ENCODE peak calls at places on chromosomes 7 and 10, in eight cellular contexts. X is left cardiac atrium, T is stromal cell of bone marrow, S is heart right ventricle, N is left colon, U is EL, P is GM23248, R is GM13976. M is an unnamed sample.

GRCh38 chr10:129766611-129767550 is 197.2 kb downstream of the EBF3 start:
- DNase-seq in T (no peak), R (no peak), S (no peak), N (no peak), P (no peak), U (no peak), X (no peak), M (no peak)

GRCh38 chr10:97724341-97724941 is 10.9 kb downstream of the MARVELD1 start:
- DNase-seq in U (peak; percentile 39), T (peak; percentile 71), R (no peak), S (no peak), X (no peak), N (peak; percentile 62), P (peak; percentile 89), M (no peak)

GRCh38 chr7:121394709-121395140 is 1.4 kb downstream of the FAM3C start:
- DNase-seq in N (no peak), T (no peak), U (no peak), P (no peak), R (peak; percentile 17), S (no peak), X (no peak), M (no peak)

GRCh38 chr10:72283131-72283530 is 9.4 kb downstream of the DDIT4 start:
- DNase-seq in R (no peak), X (no peak), T (no peak), S (no peak), N (no peak), U (no peak), P (no peak), M (no peak)

GRCh38 chr7:21960922-21961321 is 15.2 kb upstream of the CDCA7L start:
- DNase-seq in P (peak; percentile 88), T (peak; percentile 47), S (no peak), U (peak; percentile 84), X (no peak), N (no peak), R (no peak), M (no peak)

GRCh38 chr7:114073711-114074110 is 154.9 kb upstream of the PPP1R3A start:
- DNase-seq in X (no peak), T (no peak), P (no peak), S (no peak), N (no peak), U (no peak), R (no peak), M (no peak)

GRCh38 chr7:139471740-139472353 is 11.6 kb downstream of the KLRG2 start:
- DNase-seq in T (no peak), R (no peak), N (no peak), P (peak; percentile 27), S (no peak), U (peak; percentile 26), X (no peak), M (no peak)

GRCh38 chr7:158120313-158120712 is 467.3 kb downstream of the PTPRN2 start:
- DNase-seq in P (no peak), U (no peak), N (no peak), T (no peak), X (no peak), S (no peak), R (no peak), M (no peak)

GRCh38 chr10:92156874-92157273 is 134.0 kb downstream of the CPEB3 start:
- DNase-seq in R (no peak), S (no peak), X (no peak), U (no peak), N (no peak), T (no peak), P (peak; percentile 9), M (no peak)

GRCh38 chr7:50068850-50069551 is 24.0 kb downstream of the ZPBP start:
- DNase-seq in T (peak; percentile 49), R (peak; percentile 17), X (no peak), N (peak; percentile 27), S (peak; percentile 15), U (peak; percentile 33), P (peak; percentile 85), M (peak; percentile 23)

GRCh38 chr7:1641661-1642260 is 28.3 kb upstream of the ELFN1 start:
- DNase-seq in R (no peak), T (no peak), X (no peak), N (no peak), S (no peak), U (no peak), P (no peak), M (no peak)